ENCODE peak calls at places on chromosomes 5 and 9, in five cellular contexts. W is amygdala; E is mucosa of descending colon; U is stimulated activated CD4-positive, alpha-beta T cell treated with anti-CD3 and anti-CD28 coated beads, Interleukin-15, amount 100 ng/mL, for 48 hours; R is NCI-H774. N is an unnamed sample.

GRCh38 chr9:135060461-135061116 is 26.9 kb upstream of the OLFM1 start:
- DNase-seq in W (no peak), E (no peak), U (no peak), R (no peak), N (no peak)

GRCh38 chr9:135213566-135213965 is 126.1 kb downstream of the OLFM1 start:
- DNase-seq in W (no peak), E (no peak), U (no peak), R (no peak), N (no peak)

GRCh38 chr5:138110266-138110963 is 26.6 kb downstream of the WNT8A start:
- DNase-seq in W (no peak), E (no peak), U (no peak), R (no peak), N (no peak)

GRCh38 chr9:88663766-88664419 is 128.9 kb downstream of the NXNL2 start:
- DNase-seq in W (no peak), E (no peak), U (no peak), R (no peak), N (no peak)

GRCh38 chr9:7871977-7872730 is 72.6 kb upstream of the DMAC1 start:
- DNase-seq in W (no peak), E (no peak), U (no peak), R (no peak), N (no peak)

GRCh38 chr9:91900057-91900816 is 49.8 kb downstream of the ROR2 start:
- DNase-seq in W (no peak), E (no peak), U (no peak), R (peak), N (no peak)

GRCh38 chr5:86971034-86971511 is 296.6 kb upstream of the RASA1 start:
- DNase-seq in W (no peak), E (no peak), U (no peak), R (no peak), N (no peak)

GRCh38 chr5:79842991-79843390 is 148.1 kb downstream of the MTX3 start:
- DNase-seq in W (no peak), E (no peak), U (no peak), R (no peak), N (no peak)

GRCh38 chr5:84411832-84412605 is 27.3 kb upstream of the EDIL3 start:
- DNase-seq in W (no peak), E (no peak), U (no peak), R (no peak), N (no peak)

GRCh38 chr5:106894964-106895363 is 775.8 kb downstream of the EFNA5 start:
- DNase-seq in W (no peak), E (no peak), U (no peak), R (no peak), N (no peak)

GRCh38 chr9:114131808-114132549 is 23.4 kb upstream of the COL27A1 start:
- DNase-seq in W (no peak), E (no peak), U (no peak), R (no peak), N (no peak)

GRCh38 chr5:179558912-179559279 is 8.5 kb downstream of the RUFY1 start:
- DNase-seq in W (no peak), E (peak), U (no peak), R (peak), N (no peak)

GRCh38 chr5:53782620-53783019 is 222.2 kb downstream of the NDUFS4 start:
- DNase-seq in W (no peak), E (no peak), U (no peak), R (no peak), N (no peak)

GRCh38 chr9:89352874-89353649 is 34.8 kb downstream of the SECISBP2 start:
- DNase-seq in W (no peak), E (no peak), U (no peak), R (no peak), N (no peak)

GRCh38 chr9:124297553-124297905 is 39.8 kb downstream of the NEK6 start:
- DNase-seq in W (peak), E (no peak), U (no peak), R (no peak), N (no peak)

GRCh38 chr9:4603830-4604229 is 58.3 kb upstream of the PLPP6 start:
- DNase-seq in W (no peak), E (no peak), U (no peak), R (no peak), N (no peak)

GRCh38 chr9:112224401-112225289 is 49.5 kb upstream of the SUSD1 start:
- DNase-seq in W (no peak), E (no peak), U (no peak), R (no peak), N (no peak)

GRCh38 chr5:9362600-9362999 is 183.3 kb downstream of the SEMA5A start:
- DNase-seq in W (no peak), E (no peak), U (no peak), R (no peak), N (no peak)

GRCh38 chr9:116646661-116647514 is 40.2 kb upstream of the TRIM32 start:
- DNase-seq in W (no peak), E (no peak), U (no peak), R (no peak), N (no peak)

GRCh38 chr9:36092509-36093215 is 43.9 kb upstream of the GLIPR2 start:
- DNase-seq in W (no peak), E (peak), U (peak), R (no peak), N (no peak)

GRCh38 chr9:131609116-131609830 is 64.0 kb downstream of the PRRT1B start:
- DNase-seq in W (no peak), E (no peak), U (no peak), R (no peak), N (no peak)

GRCh38 chr5:67361932-67362729 is 165.5 kb upstream of the CD180 start:
- DNase-seq in W (no peak), E (no peak), U (no peak), R (no peak), N (no peak)

GRCh38 chr9:34988218-34989055 is 1.1 kb upstream of the DNAJB5 start:
- DNase-seq in W (peak), E (peak), U (no peak), R (no peak), N (peak)

GRCh38 chr9:128203842-128204551 is 818 bp downstream of the DNM1 start:
- DNase-seq in W (no peak), E (peak), U (no peak), R (peak), N (no peak)